ENCODE peak calls at places on chromosomes 7 and 10, in seven cellular contexts. M is fibroblast of villous mesenchyme; Z is stimulated activated naive CD4-positive, alpha-beta T cell; L is fibroblast of pulmonary artery; J is BJ; N is NCI-H774; T is Right ventricle myocardium inferior. Y is an unnamed sample.
A peak's percentile ranks its signal among the peaks of the same experiment; 100 is the strongest.

GRCh38 chr10:3769511-3769910 is 15.5 kb downstream of the KLF6 start:
- DNase-seq in M (no peak), Z (no peak), L (peak; percentile 35), J (no peak), N (no peak), T (no peak), Y (no peak)

GRCh38 chr10:124077216-124077615 is 16.2 kb downstream of the CHST15 start:
- DNase-seq in M (peak; percentile 14), Z (no peak), L (no peak), J (no peak), N (no peak), T (no peak), Y (peak; percentile 26)

GRCh38 chr7:28808786-28809533 is 149.2 kb downstream of the TRIL start:
- DNase-seq in M (no peak), Z (no peak), L (peak; percentile 28), J (no peak), N (no peak), T (peak; percentile 56), Y (no peak)

GRCh38 chr7:43639858-43640491 is 57.1 kb downstream of the STK17A start:
- DNase-seq in M (peak; percentile 60), Z (no peak), L (peak; percentile 87), J (no peak), N (peak; percentile 92), T (no peak), Y (peak; percentile 98)

GRCh38 chr10:23155166-23155565 is 36.9 kb upstream of the PTF1A start:
- DNase-seq in M (peak; percentile 4), Z (no peak), L (no peak), J (no peak), N (no peak), T (no peak), Y (no peak)

GRCh38 chr7:79436378-79436777 is 17.1 kb downstream of the MAGI2 start:
- DNase-seq in M (peak; percentile 54), Z (no peak), L (no peak), J (no peak), N (no peak), T (no peak), Y (no peak)

GRCh38 chr7:129553861-129554530 is 51.7 kb downstream of the SMKR1 start:
- DNase-seq in M (no peak), Z (no peak), L (no peak), J (no peak), N (peak; percentile 73), T (no peak), Y (peak; percentile 99)

GRCh38 chr7:129918922-129919321 is 33.8 kb downstream of the UBE2H start:
- DNase-seq in M (no peak), Z (no peak), L (no peak), J (no peak), N (no peak), T (no peak), Y (no peak)

GRCh38 chr10:124743188-124744046 is 761 bp downstream of the FAM53B start:
- DNase-seq in M (peak; percentile 43), Z (no peak), L (no peak), J (no peak), N (no peak), T (peak; percentile 79), Y (no peak)

GRCh38 chr7:122550545-122550944 is 148.4 kb downstream of the RNF133 start:
- DNase-seq in M (peak; percentile 8), Z (no peak), L (peak; percentile 22), J (no peak), N (no peak), T (no peak), Y (peak; percentile 57)

GRCh38 chr7:22563621-22564241 is 63.7 kb upstream of the STEAP1B start:
- DNase-seq in M (no peak), Z (no peak), L (no peak), J (no peak), N (peak; percentile 22), T (no peak), Y (no peak)

GRCh38 chr10:98300526-98300925 is 32.5 kb upstream of the LOXL4 start:
- DNase-seq in M (no peak), Z (no peak), L (no peak), J (no peak), N (no peak), T (no peak), Y (no peak)

GRCh38 chr7:150945853-150946825 is 32.0 kb downstream of the KCNH2 start:
- DNase-seq in M (no peak), Z (no peak), L (no peak), J (no peak), N (no peak), T (no peak), Y (no peak)

GRCh38 chr10:46106410-46107255 is 60.6 kb upstream of the MSMB start:
- DNase-seq in M (peak; percentile 64), Z (peak; percentile 29), L (peak; percentile 52), J (no peak), N (no peak), T (peak; percentile 89), Y (peak; percentile 70)

GRCh38 chr10:95525033-95525418 is 36.1 kb downstream of the SORBS1 start:
- DNase-seq in M (no peak), Z (no peak), L (no peak), J (no peak), N (no peak), T (no peak), Y (no peak)